ENCODE peak calls at places on chromosomes 13 and 19, in ten cellular contexts. One of them, this sample, is unnamed.

GRCh38 chr19:42114412-42114811 is 17.8 kb downstream of the POU2F2 start:
- DNase-seq in IMR-90: no peak
- DNase-seq in hepatic stellate cell: no peak
- DNase-seq in heart left ventricle: no peak
- DNase-seq in iris pigment epithelial cell: no peak
- DNase-seq in colonic mucosa: no peak
- DNase-seq in HS-5: no peak
- DNase-seq in nucleus accumbens: no peak
- DNase-seq in stimulated activated CD4-positive, alpha-beta T cell treated with anti-CD3 and anti-CD28 coated beads, Interleukin-15, amount 100 ng/mL, for 24 hours: no peak
- DNase-seq in lower leg skin: no peak
- DNase-seq in this sample: no peak

GRCh38 chr13:72255908-72256307 is 388.9 kb upstream of the DACH1 start:
- DNase-seq in IMR-90: no peak
- DNase-seq in hepatic stellate cell: no peak
- DNase-seq in heart left ventricle: no peak
- DNase-seq in iris pigment epithelial cell: peak
- DNase-seq in colonic mucosa: peak
- DNase-seq in HS-5: no peak
- DNase-seq in nucleus accumbens: no peak
- DNase-seq in stimulated activated CD4-positive, alpha-beta T cell treated with anti-CD3 and anti-CD28 coated beads, Interleukin-15, amount 100 ng/mL, for 24 hours: no peak
- DNase-seq in lower leg skin: no peak
- DNase-seq in this sample: no peak

GRCh38 chr19:46221981-46222610 is 7.4 kb upstream of the IGFL1 start:
- DNase-seq in IMR-90: peak
- DNase-seq in hepatic stellate cell: peak
- DNase-seq in heart left ventricle: peak
- DNase-seq in iris pigment epithelial cell: peak
- DNase-seq in colonic mucosa: no peak
- DNase-seq in HS-5: peak
- DNase-seq in nucleus accumbens: no peak
- DNase-seq in stimulated activated CD4-positive, alpha-beta T cell treated with anti-CD3 and anti-CD28 coated beads, Interleukin-15, amount 100 ng/mL, for 24 hours: no peak
- DNase-seq in lower leg skin: peak
- DNase-seq in this sample: peak

GRCh38 chr19:16435999-16436650 is 35.6 kb downstream of the EPS15L1 start:
- DNase-seq in IMR-90: no peak
- DNase-seq in hepatic stellate cell: no peak
- DNase-seq in heart left ventricle: no peak
- DNase-seq in iris pigment epithelial cell: peak
- DNase-seq in colonic mucosa: no peak
- DNase-seq in HS-5: no peak
- DNase-seq in nucleus accumbens: no peak
- DNase-seq in stimulated activated CD4-positive, alpha-beta T cell treated with anti-CD3 and anti-CD28 coated beads, Interleukin-15, amount 100 ng/mL, for 24 hours: no peak
- DNase-seq in lower leg skin: no peak
- DNase-seq in this sample: no peak

GRCh38 chr19:12965812-12966135 is 3.6 kb upstream of the DAND5 start:
- DNase-seq in IMR-90: no peak
- DNase-seq in hepatic stellate cell: no peak
- DNase-seq in heart left ventricle: no peak
- DNase-seq in iris pigment epithelial cell: no peak
- DNase-seq in colonic mucosa: no peak
- DNase-seq in HS-5: no peak
- DNase-seq in nucleus accumbens: no peak
- DNase-seq in stimulated activated CD4-positive, alpha-beta T cell treated with anti-CD3 and anti-CD28 coated beads, Interleukin-15, amount 100 ng/mL, for 24 hours: no peak
- DNase-seq in lower leg skin: no peak
- DNase-seq in this sample: no peak

GRCh38 chr13:32267836-32268439 is 47.2 kb downstream of the ZAR1L start:
- DNase-seq in IMR-90: no peak
- DNase-seq in hepatic stellate cell: no peak
- DNase-seq in heart left ventricle: no peak
- DNase-seq in iris pigment epithelial cell: peak
- DNase-seq in colonic mucosa: peak
- DNase-seq in HS-5: no peak
- DNase-seq in nucleus accumbens: no peak
- DNase-seq in stimulated activated CD4-positive, alpha-beta T cell treated with anti-CD3 and anti-CD28 coated beads, Interleukin-15, amount 100 ng/mL, for 24 hours: peak
- DNase-seq in lower leg skin: no peak
- DNase-seq in this sample: no peak

GRCh38 chr19:39351537-39352037 is 9.4 kb downstream of the SAMD4B start:
- DNase-seq in IMR-90: peak
- DNase-seq in hepatic stellate cell: peak
- DNase-seq in heart left ventricle: no peak
- DNase-seq in iris pigment epithelial cell: peak
- DNase-seq in colonic mucosa: no peak
- DNase-seq in HS-5: no peak
- DNase-seq in nucleus accumbens: no peak
- DNase-seq in stimulated activated CD4-positive, alpha-beta T cell treated with anti-CD3 and anti-CD28 coated beads, Interleukin-15, amount 100 ng/mL, for 24 hours: peak
- DNase-seq in lower leg skin: no peak
- DNase-seq in this sample: peak

GRCh38 chr19:39083599-39083982 is 577 bp upstream of the ACP7 start:
- DNase-seq in IMR-90: no peak
- DNase-seq in hepatic stellate cell: no peak
- DNase-seq in heart left ventricle: no peak
- DNase-seq in iris pigment epithelial cell: no peak
- DNase-seq in colonic mucosa: no peak
- DNase-seq in HS-5: no peak
- DNase-seq in nucleus accumbens: no peak
- DNase-seq in stimulated activated CD4-positive, alpha-beta T cell treated with anti-CD3 and anti-CD28 coated beads, Interleukin-15, amount 100 ng/mL, for 24 hours: no peak
- DNase-seq in lower leg skin: no peak
- DNase-seq in this sample: no peak

GRCh38 chr13:20165417-20166257 is 4.8 kb upstream of the GJA3 start:
- DNase-seq in IMR-90: peak
- DNase-seq in hepatic stellate cell: no peak
- DNase-seq in heart left ventricle: no peak
- DNase-seq in iris pigment epithelial cell: no peak
- DNase-seq in colonic mucosa: no peak
- DNase-seq in HS-5: no peak
- DNase-seq in nucleus accumbens: no peak
- DNase-seq in stimulated activated CD4-positive, alpha-beta T cell treated with anti-CD3 and anti-CD28 coated beads, Interleukin-15, amount 100 ng/mL, for 24 hours: no peak
- DNase-seq in lower leg skin: no peak
- DNase-seq in this sample: no peak

GRCh38 chr13:65378943-65379519 is 1851.1 kb downstream of the PCDH9 start:
- DNase-seq in IMR-90: peak
- DNase-seq in hepatic stellate cell: no peak
- DNase-seq in heart left ventricle: no peak
- DNase-seq in iris pigment epithelial cell: peak
- DNase-seq in colonic mucosa: no peak
- DNase-seq in HS-5: no peak
- DNase-seq in nucleus accumbens: no peak
- DNase-seq in stimulated activated CD4-positive, alpha-beta T cell treated with anti-CD3 and anti-CD28 coated beads, Interleukin-15, amount 100 ng/mL, for 24 hours: no peak
- DNase-seq in lower leg skin: no peak
- DNase-seq in this sample: no peak

GRCh38 chr19:56612737-56613136 is 17.6 kb downstream of the ZNF71 start:
- DNase-seq in IMR-90: no peak
- DNase-seq in hepatic stellate cell: no peak
- DNase-seq in heart left ventricle: no peak
- DNase-seq in iris pigment epithelial cell: no peak
- DNase-seq in colonic mucosa: no peak
- DNase-seq in HS-5: no peak
- DNase-seq in nucleus accumbens: no peak
- DNase-seq in stimulated activated CD4-positive, alpha-beta T cell treated with anti-CD3 and anti-CD28 coated beads, Interleukin-15, amount 100 ng/mL, for 24 hours: no peak
- DNase-seq in lower leg skin: no peak
- DNase-seq in this sample: no peak

GRCh38 chr13:46795321-46795720 is 1.6 kb downstream of the ESD start:
- DNase-seq in IMR-90: no peak
- DNase-seq in hepatic stellate cell: no peak
- DNase-seq in heart left ventricle: no peak
- DNase-seq in iris pigment epithelial cell: peak
- DNase-seq in colonic mucosa: no peak
- DNase-seq in HS-5: no peak
- DNase-seq in nucleus accumbens: no peak
- DNase-seq in stimulated activated CD4-positive, alpha-beta T cell treated with anti-CD3 and anti-CD28 coated beads, Interleukin-15, amount 100 ng/mL, for 24 hours: peak
- DNase-seq in lower leg skin: no peak
- DNase-seq in this sample: no peak

GRCh38 chr19:17772172-17772571 is 20.9 kb downstream of the FCHO1 start:
- DNase-seq in IMR-90: peak
- DNase-seq in hepatic stellate cell: no peak
- DNase-seq in heart left ventricle: no peak
- DNase-seq in iris pigment epithelial cell: peak
- DNase-seq in colonic mucosa: no peak
- DNase-seq in HS-5: no peak
- DNase-seq in nucleus accumbens: no peak
- DNase-seq in stimulated activated CD4-positive, alpha-beta T cell treated with anti-CD3 and anti-CD28 coated beads, Interleukin-15, amount 100 ng/mL, for 24 hours: no peak
- DNase-seq in lower leg skin: no peak
- DNase-seq in this sample: no peak

GRCh38 chr13:64871742-64872141 is 2358.4 kb downstream of the PCDH9 start:
- DNase-seq in IMR-90: no peak
- DNase-seq in hepatic stellate cell: no peak
- DNase-seq in heart left ventricle: peak
- DNase-seq in iris pigment epithelial cell: no peak
- DNase-seq in colonic mucosa: no peak
- DNase-seq in HS-5: no peak
- DNase-seq in nucleus accumbens: no peak
- DNase-seq in stimulated activated CD4-positive, alpha-beta T cell treated with anti-CD3 and anti-CD28 coated beads, Interleukin-15, amount 100 ng/mL, for 24 hours: no peak
- DNase-seq in lower leg skin: no peak
- DNase-seq in this sample: no peak

GRCh38 chr13:29917573-29918091 is 67.2 kb upstream of the UBL3 start:
- DNase-seq in IMR-90: peak
- DNase-seq in hepatic stellate cell: no peak
- DNase-seq in heart left ventricle: no peak
- DNase-seq in iris pigment epithelial cell: peak
- DNase-seq in colonic mucosa: no peak
- DNase-seq in HS-5: no peak
- DNase-seq in nucleus accumbens: no peak
- DNase-seq in stimulated activated CD4-positive, alpha-beta T cell treated with anti-CD3 and anti-CD28 coated beads, Interleukin-15, amount 100 ng/mL, for 24 hours: no peak
- DNase-seq in lower leg skin: no peak
- DNase-seq in this sample: no peak

GRCh38 chr19:17183271-17183757 is 31.8 kb upstream of the USE1 start:
- DNase-seq in IMR-90: no peak
- DNase-seq in hepatic stellate cell: no peak
- DNase-seq in heart left ventricle: no peak
- DNase-seq in iris pigment epithelial cell: no peak
- DNase-seq in colonic mucosa: no peak
- DNase-seq in HS-5: no peak
- DNase-seq in nucleus accumbens: no peak
- DNase-seq in stimulated activated CD4-positive, alpha-beta T cell treated with anti-CD3 and anti-CD28 coated beads, Interleukin-15, amount 100 ng/mL, for 24 hours: peak
- DNase-seq in lower leg skin: no peak
- DNase-seq in this sample: no peak

GRCh38 chr13:100063333-100063732 is 25.6 kb upstream of the PCCA start:
- DNase-seq in IMR-90: peak
- DNase-seq in hepatic stellate cell: no peak
- DNase-seq in heart left ventricle: no peak
- DNase-seq in iris pigment epithelial cell: peak
- DNase-seq in colonic mucosa: no peak
- DNase-seq in HS-5: no peak
- DNase-seq in nucleus accumbens: no peak
- DNase-seq in stimulated activated CD4-positive, alpha-beta T cell treated with anti-CD3 and anti-CD28 coated beads, Interleukin-15, amount 100 ng/mL, for 24 hours: no peak
- DNase-seq in lower leg skin: no peak
- DNase-seq in this sample: no peak

This sample was measured in AG08396.